ENCODE peak calls at places on chromosomes 16 and 17, in seven cellular contexts. O is HCT116, J is GM12878, K is SK-N-SH, N is HepG2, H is K562, S is H1. Q is an unnamed sample.

GRCh38 chr16:53100131-53100748 is 45.4 kb downstream of the CHD9 start:
- DNase-seq in O (no peak), J (no peak), K (no peak), N (no peak), H (no peak), S (no peak), Q (no peak)

GRCh38 chr16:46853713-46854443 is 22.9 kb upstream of the C16orf87 start:
- DNase-seq in O (peak), J (no peak), K (peak), N (peak), H (peak), S (peak), Q (peak)

GRCh38 chr17:21001813-21002221 is 41.0 kb downstream of the USP22 start:
- DNase-seq in O (no peak), J (no peak), K (no peak), N (no peak), H (no peak), S (no peak), Q (no peak)

GRCh38 chr17:40110457-40110856 is 10.1 kb upstream of the NR1D1 start:
- DNase-seq in O (no peak), J (no peak), K (peak), N (no peak), H (no peak), S (no peak), Q (no peak)

GRCh38 chr16:66170989-66171388 is 195.5 kb upstream of the CDH5 start:
- DNase-seq in O (no peak), J (no peak), K (no peak), N (no peak), H (no peak), S (no peak), Q (no peak)

GRCh38 chr16:72743011-72743761 is 304.7 kb downstream of the ZFHX3 start:
- DNase-seq in O (no peak), J (no peak), K (no peak), N (no peak), H (no peak), S (no peak), Q (no peak)

GRCh38 chr16:12260647-12261262 is 284.2 kb downstream of the SNX29 start:
- DNase-seq in O (peak), J (no peak), K (no peak), N (peak), H (peak), S (no peak), Q (no peak)

GRCh38 chr16:49639739-49640388 is 216.0 kb downstream of the ZNF423 start:
- DNase-seq in O (no peak), J (no peak), K (peak), N (peak), H (no peak), S (peak), Q (no peak)

GRCh38 chr17:43529977-43530302 is 16.2 kb downstream of the ETV4 start:
- DNase-seq in O (no peak), J (no peak), K (no peak), N (no peak), H (no peak), S (no peak), Q (no peak)

GRCh38 chr17:1123397-1124237 is 56.2 kb downstream of the ABR start:
- DNase-seq in O (no peak), J (no peak), K (peak), N (no peak), H (no peak), S (no peak), Q (no peak)

GRCh38 chr17:42387663-42388380 is 420 bp downstream of the STAT3 start:
- DNase-seq in O (no peak), J (no peak), K (peak), N (no peak), H (peak), S (no peak), Q (no peak)

DNA sequence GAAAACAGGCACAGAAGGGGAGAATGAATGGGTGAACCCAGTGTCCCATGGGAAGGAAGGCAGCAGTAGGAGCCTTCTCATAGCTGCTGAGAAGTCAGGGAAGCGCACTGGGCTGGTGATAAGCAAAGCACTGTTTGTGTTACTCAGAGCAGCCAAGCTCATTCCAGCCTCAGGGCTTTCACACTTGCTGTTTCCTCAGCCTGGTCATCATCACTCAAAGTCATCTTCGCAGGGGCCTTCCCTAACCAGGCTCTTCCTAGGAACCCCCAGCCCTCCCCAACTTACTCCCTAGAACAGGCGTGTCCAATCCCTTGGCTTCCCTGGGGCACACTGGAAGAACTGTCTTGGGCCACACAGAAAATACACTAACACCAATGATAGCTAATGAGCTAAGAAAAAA is 32.1 kb upstream of the LONP2 start:
- DNase-seq in O (no peak), J (no peak), K (no peak), N (no peak), H (no peak), S (no peak), Q (no peak)
- TF ChIP-seq JUND in O (no peak), J (no peak), K (no peak), N (no peak), H (no peak), S (no peak), Q (no peak)

DNA sequence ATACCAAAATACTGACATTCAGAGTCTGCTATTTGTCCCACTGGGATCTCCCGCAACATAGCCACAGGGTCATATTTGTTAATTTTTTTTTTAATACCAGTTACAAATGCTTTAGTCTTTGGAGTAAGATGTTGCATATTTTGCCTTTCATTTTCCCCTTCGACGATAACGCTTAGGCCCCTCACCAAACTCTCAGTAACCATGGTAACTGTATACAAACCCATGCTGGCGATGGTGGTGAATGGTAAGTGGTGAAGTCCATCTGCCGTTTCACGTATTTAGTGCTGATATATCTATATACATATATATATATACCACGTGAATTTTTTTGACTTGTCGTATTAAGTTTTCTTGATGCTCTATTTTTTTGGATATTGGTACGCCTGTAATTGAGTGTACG is 263.6 kb downstream of the RBFOX1 start:
- DNase-seq in O (no peak), J (no peak), K (no peak), N (no peak), H (no peak), S (no peak), Q (no peak)
- TF ChIP-seq JUND in O (no peak), J (no peak), K (no peak), N (no peak), H (no peak), S (no peak), Q (no peak)

GRCh38 chr16:88301431-88301830 is 81.3 kb upstream of the ZNF469 start:
- DNase-seq in O (no peak), J (no peak), K (no peak), N (no peak), H (no peak), S (no peak), Q (no peak)
- TF ChIP-seq JUND in O (no peak), J (no peak), K (no peak), N (no peak), H (no peak), S (no peak), Q (no peak)

GRCh38 chr17:64580384-64581307 is 73.9 kb downstream of the CEP95 start:
- DNase-seq in O (no peak), J (no peak), K (no peak), N (no peak), H (no peak), S (no peak), Q (no peak)

GRCh38 chr17:64585146-64585545 is 77.0 kb downstream of the SMURF2 start:
- DNase-seq in O (no peak), J (no peak), K (no peak), N (no peak), H (no peak), S (no peak), Q (no peak)

GRCh38 chr17:64583055-64583454 is 76.3 kb downstream of the CEP95 start:
- DNase-seq in O (no peak), J (no peak), K (no peak), N (no peak), H (no peak), S (no peak), Q (no peak)
- TF ChIP-seq JUND in O (no peak), J (no peak), K (no peak), N (no peak), H (no peak), S (no peak), Q (no peak)

Q was measured in T47D.